ENCODE peak calls at places on chromosome 10, in nine cellular contexts. One of them, this sample, is unnamed.

GRCh38 chr10:11207276-11207809 is 189.7 kb downstream of the CELF2 start:
- DNase-seq in AG04450: no peak
- DNase-seq in left ventricle myocardium inferior: no peak
- DNase-seq in upper lobe of left lung: no peak
- DNase-seq in ovary: no peak
- DNase-seq in aorta: no peak
- DNase-seq in CD8-positive, alpha-beta memory T cell: no peak
- DNase-seq in CD8-positive, alpha-beta T cell: no peak
- DNase-seq in PC-3: no peak
- DNase-seq in this sample: no peak

GRCh38 chr10:126598009-126598408 is 72.5 kb downstream of the C10orf90 start:
- DNase-seq in PC-3: peak
- DNase-seq in AG04450: no peak
- DNase-seq in aorta: no peak
- DNase-seq in CD8-positive, alpha-beta T cell: no peak
- DNase-seq in left ventricle myocardium inferior: no peak
- DNase-seq in ovary: no peak
- DNase-seq in CD8-positive, alpha-beta memory T cell: no peak
- DNase-seq in upper lobe of left lung: peak
- DNase-seq in this sample: peak

GRCh38 chr10:72204296-72204695 is 11.5 kb upstream of the ANAPC16 start:
- DNase-seq in upper lobe of left lung: no peak
- DNase-seq in ovary: no peak
- DNase-seq in aorta: no peak
- DNase-seq in CD8-positive, alpha-beta memory T cell: no peak
- DNase-seq in PC-3: no peak
- DNase-seq in AG04450: no peak
- DNase-seq in left ventricle myocardium inferior: no peak
- DNase-seq in CD8-positive, alpha-beta T cell: no peak
- DNase-seq in this sample: no peak

GRCh38 chr10:93995598-93996271 is 2.0 kb downstream of the PLCE1 start:
- DNase-seq in AG04450: no peak
- DNase-seq in ovary: no peak
- DNase-seq in upper lobe of left lung: no peak
- DNase-seq in CD8-positive, alpha-beta memory T cell: no peak
- DNase-seq in CD8-positive, alpha-beta T cell: no peak
- DNase-seq in PC-3: peak
- DNase-seq in aorta: no peak
- DNase-seq in left ventricle myocardium inferior: no peak
- DNase-seq in this sample: no peak

GRCh38 chr10:118754132-118754555 is 626 bp downstream of the CACUL1 start:
- DNase-seq in CD8-positive, alpha-beta T cell: no peak
- DNase-seq in AG04450: no peak
- DNase-seq in ovary: peak
- DNase-seq in left ventricle myocardium inferior: peak
- DNase-seq in PC-3: peak
- DNase-seq in aorta: peak
- DNase-seq in upper lobe of left lung: peak
- DNase-seq in CD8-positive, alpha-beta memory T cell: peak
- DNase-seq in this sample: peak

GRCh38 chr10:84539244-84539643 is 210.9 kb downstream of the CCSER2 start:
- DNase-seq in upper lobe of left lung: no peak
- DNase-seq in ovary: no peak
- DNase-seq in left ventricle myocardium inferior: no peak
- DNase-seq in CD8-positive, alpha-beta memory T cell: no peak
- DNase-seq in AG04450: no peak
- DNase-seq in aorta: no peak
- DNase-seq in PC-3: no peak
- DNase-seq in CD8-positive, alpha-beta T cell: no peak
- DNase-seq in this sample: no peak

GRCh38 chr10:74947781-74948401 is 121.5 kb downstream of the KAT6B start:
- DNase-seq in CD8-positive, alpha-beta T cell: no peak
- DNase-seq in CD8-positive, alpha-beta memory T cell: no peak
- DNase-seq in PC-3: peak
- DNase-seq in left ventricle myocardium inferior: no peak
- DNase-seq in ovary: no peak
- DNase-seq in upper lobe of left lung: no peak
- DNase-seq in AG04450: no peak
- DNase-seq in aorta: no peak
- DNase-seq in this sample: no peak

GRCh38 chr10:33783078-33783477 is 448.6 kb upstream of the NRP1 start:
- DNase-seq in CD8-positive, alpha-beta memory T cell: no peak
- DNase-seq in upper lobe of left lung: no peak
- DNase-seq in ovary: no peak
- DNase-seq in PC-3: no peak
- DNase-seq in aorta: no peak
- DNase-seq in CD8-positive, alpha-beta T cell: no peak
- DNase-seq in AG04450: no peak
- DNase-seq in left ventricle myocardium inferior: no peak
- DNase-seq in this sample: no peak

GRCh38 chr10:52486840-52487611 is 172.9 kb downstream of the DKK1 start:
- DNase-seq in AG04450: peak
- DNase-seq in ovary: no peak
- DNase-seq in CD8-positive, alpha-beta memory T cell: no peak
- DNase-seq in aorta: no peak
- DNase-seq in left ventricle myocardium inferior: no peak
- DNase-seq in CD8-positive, alpha-beta T cell: no peak
- DNase-seq in PC-3: peak
- DNase-seq in upper lobe of left lung: no peak
- DNase-seq in this sample: no peak

GRCh38 chr10:44878704-44879530 is 32.2 kb upstream of the TMEM72 start:
- DNase-seq in ovary: peak
- DNase-seq in CD8-positive, alpha-beta memory T cell: peak
- DNase-seq in CD8-positive, alpha-beta T cell: peak
- DNase-seq in upper lobe of left lung: peak
- DNase-seq in PC-3: peak
- DNase-seq in AG04450: peak
- DNase-seq in aorta: peak
- DNase-seq in left ventricle myocardium inferior: peak
- DNase-seq in this sample: peak

GRCh38 chr10:30495687-30496086 is 61.7 kb downstream of the MAP3K8 start:
- DNase-seq in AG04450: no peak
- DNase-seq in PC-3: peak
- DNase-seq in ovary: no peak
- DNase-seq in left ventricle myocardium inferior: no peak
- DNase-seq in upper lobe of left lung: no peak
- DNase-seq in CD8-positive, alpha-beta T cell: no peak
- DNase-seq in aorta: no peak
- DNase-seq in CD8-positive, alpha-beta memory T cell: no peak
- DNase-seq in this sample: no peak

GRCh38 chr10:30491204-30491603 is 57.2 kb downstream of the MAP3K8 start:
- DNase-seq in aorta: no peak
- DNase-seq in AG04450: no peak
- DNase-seq in CD8-positive, alpha-beta T cell: no peak
- DNase-seq in left ventricle myocardium inferior: no peak
- DNase-seq in upper lobe of left lung: peak
- DNase-seq in CD8-positive, alpha-beta memory T cell: no peak
- DNase-seq in PC-3: peak
- DNase-seq in ovary: no peak
- DNase-seq in this sample: no peak

GRCh38 chr10:30494558-30494957 is 60.6 kb downstream of the MAP3K8 start:
- DNase-seq in upper lobe of left lung: no peak
- DNase-seq in AG04450: no peak
- DNase-seq in PC-3: no peak
- DNase-seq in aorta: no peak
- DNase-seq in left ventricle myocardium inferior: no peak
- DNase-seq in CD8-positive, alpha-beta T cell: no peak
- DNase-seq in ovary: no peak
- DNase-seq in CD8-positive, alpha-beta memory T cell: no peak
- DNase-seq in this sample: no peak

GRCh38 chr10:30491832-30492530 is 58.0 kb downstream of the MAP3K8 start:
- DNase-seq in ovary: no peak
- DNase-seq in PC-3: no peak
- DNase-seq in left ventricle myocardium inferior: no peak
- DNase-seq in AG04450: no peak
- DNase-seq in upper lobe of left lung: no peak
- DNase-seq in CD8-positive, alpha-beta T cell: no peak
- DNase-seq in aorta: no peak
- DNase-seq in CD8-positive, alpha-beta memory T cell: no peak
- DNase-seq in this sample: no peak

GRCh38 chr10:30493609-30494530 is 59.9 kb downstream of the MAP3K8 start:
- DNase-seq in left ventricle myocardium inferior: peak
- DNase-seq in PC-3: peak
- DNase-seq in CD8-positive, alpha-beta memory T cell: peak
- DNase-seq in CD8-positive, alpha-beta T cell: no peak
- DNase-seq in aorta: no peak
- DNase-seq in AG04450: no peak
- DNase-seq in upper lobe of left lung: peak
- DNase-seq in ovary: peak
- DNase-seq in this sample: peak
- H3K27ac ChIP-seq in left ventricle myocardium inferior: peak
- H3K27ac ChIP-seq in PC-3: no peak
- H3K27ac ChIP-seq in CD8-positive, alpha-beta memory T cell: peak
- H3K27ac ChIP-seq in CD8-positive, alpha-beta T cell: no peak
- H3K27ac ChIP-seq in aorta: no peak
- H3K27ac ChIP-seq in AG04450: no peak
- H3K27ac ChIP-seq in upper lobe of left lung: peak
- H3K27ac ChIP-seq in ovary: no peak
- H3K27ac ChIP-seq in this sample: no peak

DNA sequence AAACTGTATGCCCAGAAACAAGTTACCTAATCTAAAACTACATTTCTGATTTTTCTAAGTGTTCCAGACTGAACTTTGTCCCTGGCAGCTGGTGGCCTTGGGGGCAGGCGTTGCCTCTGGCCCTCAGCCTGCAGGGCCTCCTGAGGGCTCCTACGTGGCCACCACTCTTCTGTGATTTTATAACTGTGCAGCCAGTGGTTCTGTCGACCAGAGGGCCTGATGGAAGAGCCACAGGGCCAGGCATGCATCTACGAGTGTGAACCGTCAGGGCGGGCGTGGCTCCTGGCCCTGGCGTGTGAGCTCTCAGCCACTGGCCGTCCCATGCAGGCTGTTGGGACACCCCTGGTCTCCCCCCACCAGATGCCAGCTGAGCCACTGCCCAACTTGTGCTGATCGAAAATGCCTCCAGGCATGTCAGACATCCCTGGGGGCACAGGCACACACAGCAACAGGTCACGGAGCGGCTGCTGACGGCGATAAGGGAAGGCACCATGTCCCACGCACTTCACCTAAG is 173.4 kb downstream of the ZMYND11 start:
- DNase-seq in CD8-positive, alpha-beta T cell: no peak
- DNase-seq in upper lobe of left lung: no peak
- DNase-seq in CD8-positive, alpha-beta memory T cell: no peak
- DNase-seq in ovary: no peak
- DNase-seq in left ventricle myocardium inferior: no peak
- DNase-seq in AG04450: no peak
- DNase-seq in PC-3: no peak
- DNase-seq in aorta: no peak
- DNase-seq in this sample: no peak
- H3K4me3 ChIP-seq in CD8-positive, alpha-beta T cell: no peak
- H3K4me3 ChIP-seq in upper lobe of left lung: no peak
- H3K4me3 ChIP-seq in CD8-positive, alpha-beta memory T cell: no peak
- H3K4me3 ChIP-seq in ovary: no peak
- H3K4me3 ChIP-seq in left ventricle myocardium inferior: no peak
- H3K4me3 ChIP-seq in AG04450: no peak
- H3K4me3 ChIP-seq in PC-3: no peak
- H3K4me3 ChIP-seq in aorta: no peak
- H3K4me3 ChIP-seq in this sample: no peak

GRCh38 chr10:32000937-32001336 is 55.3 kb downstream of the KIF5B start:
- DNase-seq in PC-3: no peak
- DNase-seq in upper lobe of left lung: no peak
- DNase-seq in aorta: no peak
- DNase-seq in AG04450: no peak
- DNase-seq in left ventricle myocardium inferior: no peak
- DNase-seq in CD8-positive, alpha-beta memory T cell: no peak
- DNase-seq in CD8-positive, alpha-beta T cell: no peak
- DNase-seq in ovary: no peak
- DNase-seq in this sample: no peak

GRCh38 chr10:32005050-32005449 is 51.2 kb downstream of the KIF5B start:
- DNase-seq in PC-3: peak
- DNase-seq in ovary: no peak
- DNase-seq in aorta: no peak
- DNase-seq in CD8-positive, alpha-beta T cell: no peak
- DNase-seq in left ventricle myocardium inferior: no peak
- DNase-seq in upper lobe of left lung: no peak
- DNase-seq in CD8-positive, alpha-beta memory T cell: no peak
- DNase-seq in AG04450: peak
- DNase-seq in this sample: no peak

GRCh38 chr10:32007026-32007425 is 49.2 kb downstream of the KIF5B start:
- DNase-seq in CD8-positive, alpha-beta T cell: no peak
- DNase-seq in upper lobe of left lung: no peak
- DNase-seq in left ventricle myocardium inferior: no peak
- DNase-seq in CD8-positive, alpha-beta memory T cell: no peak
- DNase-seq in aorta: no peak
- DNase-seq in ovary: no peak
- DNase-seq in PC-3: no peak
- DNase-seq in AG04450: no peak
- DNase-seq in this sample: no peak

GRCh38 chr10:31999836-32000235 is 56.4 kb downstream of the KIF5B start:
- DNase-seq in AG04450: no peak
- DNase-seq in CD8-positive, alpha-beta T cell: no peak
- DNase-seq in upper lobe of left lung: no peak
- DNase-seq in CD8-positive, alpha-beta memory T cell: no peak
- DNase-seq in aorta: no peak
- DNase-seq in ovary: no peak
- DNase-seq in PC-3: no peak
- DNase-seq in left ventricle myocardium inferior: no peak
- DNase-seq in this sample: no peak

GRCh38 chr10:32004161-32004591 is 52.0 kb downstream of the KIF5B start:
- DNase-seq in ovary: no peak
- DNase-seq in PC-3: no peak
- DNase-seq in CD8-positive, alpha-beta memory T cell: no peak
- DNase-seq in upper lobe of left lung: no peak
- DNase-seq in AG04450: no peak
- DNase-seq in CD8-positive, alpha-beta T cell: no peak
- DNase-seq in aorta: no peak
- DNase-seq in left ventricle myocardium inferior: peak
- DNase-seq in this sample: peak
- H3K27ac ChIP-seq in ovary: no peak
- H3K27ac ChIP-seq in PC-3: no peak
- H3K27ac ChIP-seq in CD8-positive, alpha-beta memory T cell: no peak
- H3K27ac ChIP-seq in upper lobe of left lung: no peak
- H3K27ac ChIP-seq in AG04450: no peak
- H3K27ac ChIP-seq in CD8-positive, alpha-beta T cell: no peak
- H3K27ac ChIP-seq in aorta: no peak
- H3K27ac ChIP-seq in left ventricle myocardium inferior: peak
- H3K27ac ChIP-seq in this sample: no peak

GRCh38 chr10:43362191-43362839 is 9.1 kb upstream of the FXYD4 start:
- DNase-seq in AG04450: peak
- DNase-seq in CD8-positive, alpha-beta memory T cell: peak
- DNase-seq in CD8-positive, alpha-beta T cell: peak
- DNase-seq in left ventricle myocardium inferior: peak
- DNase-seq in ovary: peak
- DNase-seq in upper lobe of left lung: peak
- DNase-seq in PC-3: peak
- DNase-seq in aorta: peak
- DNase-seq in this sample: peak

GRCh38 chr10:43355749-43356371 is 15.6 kb upstream of the FXYD4 start:
- DNase-seq in ovary: no peak
- DNase-seq in PC-3: peak
- DNase-seq in aorta: no peak
- DNase-seq in CD8-positive, alpha-beta T cell: no peak
- DNase-seq in AG04450: no peak
- DNase-seq in upper lobe of left lung: no peak
- DNase-seq in left ventricle myocardium inferior: no peak
- DNase-seq in CD8-positive, alpha-beta memory T cell: no peak
- DNase-seq in this sample: no peak

GRCh38 chr10:43360086-43360485 is 11.3 kb upstream of the FXYD4 start:
- DNase-seq in CD8-positive, alpha-beta memory T cell: no peak
- DNase-seq in aorta: no peak
- DNase-seq in upper lobe of left lung: no peak
- DNase-seq in ovary: no peak
- DNase-seq in AG04450: no peak
- DNase-seq in PC-3: peak
- DNase-seq in CD8-positive, alpha-beta T cell: no peak
- DNase-seq in left ventricle myocardium inferior: no peak
- DNase-seq in this sample: no peak

GRCh38 chr10:43361532-43362190 is 9.8 kb upstream of the FXYD4 start:
- DNase-seq in AG04450: no peak
- DNase-seq in CD8-positive, alpha-beta T cell: peak
- DNase-seq in CD8-positive, alpha-beta memory T cell: no peak
- DNase-seq in PC-3: no peak
- DNase-seq in ovary: no peak
- DNase-seq in upper lobe of left lung: no peak
- DNase-seq in left ventricle myocardium inferior: no peak
- DNase-seq in aorta: no peak
- DNase-seq in this sample: no peak
- H3K4me3 ChIP-seq in AG04450: peak
- H3K4me3 ChIP-seq in CD8-positive, alpha-beta T cell: peak
- H3K4me3 ChIP-seq in CD8-positive, alpha-beta memory T cell: peak
- H3K4me3 ChIP-seq in PC-3: peak
- H3K4me3 ChIP-seq in ovary: peak
- H3K4me3 ChIP-seq in upper lobe of left lung: peak
- H3K4me3 ChIP-seq in left ventricle myocardium inferior: peak
- H3K4me3 ChIP-seq in aorta: no peak
- H3K4me3 ChIP-seq in this sample: peak

This sample was measured in heart left ventricle.